ENCODE peak calls at places on chromosomes 13 and 19, in nine cellular contexts. A is stimulated activated CD8-positive, alpha-beta memory T cell treated with anti-CD3 and anti-CD28 coated beads, Interleukin-2, amount 100 ng/mL, for 48 hours; Z is C1 segment of cervical spinal cord; K is CD8-positive, alpha-beta T cell; G is tibial nerve; R is left lung; Y is anterior cingulate cortex; N is HT1080; V is WTC11. D is an unnamed sample.
A peak's percentile ranks its signal among the peaks of the same experiment; 100 is the strongest.

GRCh38 chr19:10224337-10224736 is 6.8 kb downstream of the S1PR2 start:
- DNase-seq in A (no peak), Z (no peak), K (no peak), G (no peak), R (no peak), Y (no peak), N (no peak), V (no peak), D (no peak)

GRCh38 chr19:8093740-8094139 is 41.2 kb downstream of the CCL25 start:
- DNase-seq in A (no peak), Z (no peak), K (no peak), G (no peak), R (no peak), Y (no peak), N (no peak), V (no peak), D (no peak)

GRCh38 chr13:68428292-68428691 is 1198.2 kb upstream of the PCDH9 start:
- DNase-seq in A (no peak), Z (no peak), K (no peak), G (no peak), R (no peak), Y (no peak), N (peak; percentile 7), V (no peak), D (no peak)

GRCh38 chr19:38718747-38719543 is 25.3 kb downstream of the CAPN12 start:
- DNase-seq in A (no peak), Z (peak; percentile 79), K (no peak), G (no peak), R (peak; percentile 87), Y (peak; percentile 60), N (peak; percentile 28), V (peak; percentile 67), D (peak; percentile 71)

GRCh38 chr19:46408611-46409039 is 4.7 kb downstream of the CCDC8 start:
- DNase-seq in A (no peak), Z (peak; percentile 62), K (no peak), G (peak; percentile 25), R (peak; percentile 86), Y (peak; percentile 61), N (no peak), V (no peak), D (peak; percentile 48)

GRCh38 chr19:3094638-3095374 is 644 bp downstream of the GNA11 start:
- DNase-seq in A (no peak), Z (no peak), K (peak; percentile 43), G (no peak), R (peak; percentile 83), Y (no peak), N (no peak), V (no peak), D (no peak)

GRCh38 chr19:48868196-48868886 is at the start of gene PLEKHA4:
- DNase-seq in A (no peak), Z (peak; percentile 48), K (no peak), G (peak; percentile 67), R (peak; percentile 85), Y (no peak), N (no peak), V (peak; percentile 51), D (peak; percentile 54)

GRCh38 chr19:50300051-50300450 is 29.1 kb downstream of the KCNC3 start:
- DNase-seq in A (no peak), Z (no peak), K (no peak), G (no peak), R (no peak), Y (no peak), N (no peak), V (no peak), D (no peak)